ENCODE peak calls at places on chromosomes 5 and 9, in five cellular contexts. M is MCF 10A, O is dorsolateral prefrontal cortex, K is thoracic aorta, I is RWPE2. B is an unnamed sample.

GRCh38 chr5:113293068-113293571 is 141.7 kb downstream of the TSSK1B start:
- DNase-seq in K (no peak), I (no peak), O (no peak), M (no peak), B (no peak)

GRCh38 chr5:132260714-132261615 is 3.5 kb downstream of the PDLIM4 start:
- DNase-seq in M (peak; percentile 97), O (peak; percentile 65), I (peak; percentile 88), K (peak; percentile 72), B (peak; percentile 69)

GRCh38 chr9:132998861-132999635 is 20.6 kb downstream of the GFI1B start:
- DNase-seq in M (no peak), I (no peak), K (no peak), O (no peak), B (no peak)

GRCh38 chr9:88005146-88005750 is 30.9 kb upstream of the CDK20 start:
- DNase-seq in O (no peak), I (no peak), K (no peak), M (no peak), B (no peak)

GRCh38 chr9:89204811-89205210 is 26.2 kb upstream of the SHC3 start:
- DNase-seq in O (no peak), M (no peak), I (no peak), K (no peak), B (no peak)

GRCh38 chr5:56406221-56406620 is 173.1 kb upstream of the ANKRD55 start:
- DNase-seq in M (no peak), K (no peak), I (no peak), O (no peak), B (no peak)

GRCh38 chr9:29637448-29638196 is 2064.3 kb upstream of the C9orf72 start:
- DNase-seq in O (no peak), I (no peak), K (no peak), M (no peak), B (no peak)

GRCh38 chr5:104598285-104598684 is 1035.7 kb upstream of the NUDT12 start:
- DNase-seq in M (no peak), K (no peak), O (no peak), I (no peak), B (no peak)

GRCh38 chr5:165497707-165498106 is 1992.3 kb downstream of the MAT2B start:
- DNase-seq in O (no peak), I (no peak), M (peak; percentile 85), K (no peak), B (no peak)
- TF ChIP-seq CTCF in O (no peak), I (peak; percentile 62), M (peak; percentile 54), K (no peak), B (peak; percentile 12)

DNA sequence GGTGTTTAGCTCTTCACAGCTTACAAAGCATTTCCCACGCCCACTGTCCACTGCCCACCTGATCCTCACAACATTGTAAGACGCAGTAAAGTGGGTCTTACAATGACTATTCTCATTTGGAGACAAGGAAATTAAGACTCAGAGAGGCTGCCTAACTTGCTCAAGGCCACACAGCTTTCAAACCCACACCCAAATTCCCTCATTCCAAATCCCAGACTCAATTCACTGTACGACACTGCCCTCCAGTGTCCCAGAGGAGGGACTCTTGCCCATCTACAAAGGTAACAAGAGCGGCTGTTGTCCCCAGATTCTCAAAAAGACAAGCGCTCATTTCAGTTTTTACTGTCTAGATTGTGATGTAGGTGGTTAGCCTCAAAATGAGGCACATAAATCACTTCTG is 184.6 kb downstream of the ACTL7B start:
- DNase-seq in K (no peak), I (no peak), M (peak; percentile 64), O (no peak), B (no peak)
- TF ChIP-seq CTCF in K (no peak), I (peak; percentile 83), M (peak; percentile 86), O (no peak), B (no peak)

GRCh38 chr5:43042626-43043399 is 2.7 kb upstream of the ANXA2R start:
- DNase-seq in M (peak; percentile 79), I (peak; percentile 80), O (no peak), K (no peak), B (peak; percentile 55)
- TF ChIP-seq CTCF in M (peak; percentile 7), I (peak; percentile 31), O (peak; percentile 21), K (no peak), B (peak; percentile 6)

DNA sequence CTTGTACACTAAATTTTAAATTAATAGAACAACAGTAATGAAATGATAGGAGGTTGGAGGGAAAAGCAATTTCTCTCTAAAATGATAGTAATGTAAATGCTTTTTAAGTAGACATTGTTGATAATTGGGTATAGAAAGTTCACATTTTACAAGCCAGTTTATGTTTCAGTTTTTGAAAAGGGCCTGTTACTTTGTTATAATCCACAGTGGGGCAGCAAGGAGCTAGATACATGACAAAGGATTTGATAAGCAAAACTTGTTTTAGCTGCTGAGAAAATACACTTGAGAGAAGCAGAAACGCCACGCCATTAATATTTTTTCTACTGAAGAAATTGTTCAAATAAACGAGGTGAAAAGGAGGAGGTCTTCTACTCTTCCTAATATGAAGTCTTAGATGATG is 30.2 kb downstream of the SREK1 start:
- DNase-seq in I (no peak), K (no peak), O (no peak), M (peak; percentile 27), B (no peak)
- TF ChIP-seq CTCF in I (peak; percentile 56), K (no peak), O (peak; percentile 57), M (peak; percentile 19), B (no peak)

DNA sequence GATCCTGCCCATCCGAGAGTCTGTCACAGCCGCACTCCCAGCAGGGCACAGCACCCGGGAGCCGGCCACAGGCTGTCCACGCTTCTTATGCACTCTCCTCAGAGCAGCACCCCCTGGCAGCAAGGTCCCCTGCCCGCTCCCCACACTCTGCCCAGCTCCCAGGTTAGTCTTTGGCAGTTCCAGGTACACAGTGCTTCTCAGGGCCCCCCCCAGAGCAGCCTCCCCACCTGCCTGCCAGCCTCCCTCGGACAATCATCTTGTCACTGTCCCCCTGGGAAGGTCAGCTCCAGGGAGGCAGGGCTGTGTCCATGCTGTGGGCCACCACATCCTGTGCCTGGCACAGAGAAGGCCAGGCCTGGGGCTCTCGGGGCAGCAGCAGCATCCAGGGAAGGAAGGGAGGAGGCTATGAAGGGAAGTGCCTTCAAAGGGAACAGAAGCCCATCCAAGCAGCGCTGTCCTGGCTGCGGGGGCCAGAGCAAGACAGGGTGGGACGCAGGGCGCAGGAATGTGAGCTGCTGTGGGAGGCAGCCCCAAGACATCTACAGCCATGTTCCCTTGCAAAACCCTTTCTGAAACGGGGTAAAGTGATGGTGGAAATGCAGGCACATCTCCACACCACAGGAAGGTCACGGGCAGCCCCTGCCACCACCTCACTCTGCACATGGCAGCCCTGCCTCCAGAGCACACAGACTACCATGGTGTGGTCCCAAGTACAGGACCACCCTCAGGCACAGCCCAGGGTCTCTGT is 68.6 kb upstream of the ADAMTS2 start:
- DNase-seq in M (no peak), O (no peak), K (no peak), I (no peak), B (no peak)
- TF ChIP-seq CTCF in M (no peak), O (no peak), K (no peak), I (no peak), B (no peak)

DNA sequence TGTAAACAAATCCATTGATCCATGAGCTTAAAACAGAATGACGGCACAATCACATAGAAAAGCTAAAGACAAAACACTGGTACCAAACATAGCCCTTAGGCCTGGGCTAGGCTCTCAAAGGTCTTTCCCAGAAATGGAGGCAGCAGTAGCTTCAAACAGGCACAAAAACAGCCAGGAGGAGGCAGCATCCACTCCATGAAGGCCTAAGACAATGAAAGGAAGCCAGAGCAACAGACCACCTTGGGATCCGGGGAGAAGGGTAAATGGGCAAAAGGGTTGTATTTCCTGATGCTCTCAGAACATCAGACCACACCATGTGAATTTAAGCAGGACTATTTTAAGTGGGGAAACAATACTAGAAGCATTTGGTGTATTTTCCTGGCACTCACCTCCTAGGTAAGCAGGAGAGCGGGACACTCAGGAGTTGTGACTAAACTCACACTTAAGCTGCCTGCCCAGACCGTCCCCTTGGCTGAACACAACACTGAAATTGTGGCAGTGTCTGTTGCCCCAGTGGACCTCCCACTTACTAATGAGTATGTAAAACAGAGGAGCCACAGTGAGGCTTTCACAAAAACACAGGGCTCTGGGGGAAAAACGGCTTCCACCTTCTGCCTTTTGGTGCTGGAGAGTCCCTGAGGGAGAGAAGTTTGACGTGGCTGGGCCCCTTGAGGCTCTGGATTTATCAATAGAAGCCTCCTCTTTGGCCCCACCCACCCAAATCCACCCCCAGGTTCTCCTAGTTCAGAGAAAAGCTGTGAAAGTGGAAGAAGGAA is 11.9 kb downstream of the GNPDA1 start:
- DNase-seq in O (no peak), I (no peak), K (no peak), M (peak; percentile 43), B (no peak)
- TF ChIP-seq CTCF in O (no peak), I (peak; percentile 26), K (no peak), M (no peak), B (no peak)

GRCh38 chr5:159673538-159673937 is 242.7 kb upstream of the ADRA1B start:
- DNase-seq in K (no peak), I (no peak), M (no peak), O (no peak), B (no peak)
- TF ChIP-seq CTCF in K (no peak), I (no peak), M (no peak), O (no peak), B (no peak)

GRCh38 chr5:180586870-180587269 is 4.4 kb downstream of the SCGB3A1 start:
- DNase-seq in K (no peak), I (no peak), O (no peak), M (no peak), B (no peak)

DNA sequence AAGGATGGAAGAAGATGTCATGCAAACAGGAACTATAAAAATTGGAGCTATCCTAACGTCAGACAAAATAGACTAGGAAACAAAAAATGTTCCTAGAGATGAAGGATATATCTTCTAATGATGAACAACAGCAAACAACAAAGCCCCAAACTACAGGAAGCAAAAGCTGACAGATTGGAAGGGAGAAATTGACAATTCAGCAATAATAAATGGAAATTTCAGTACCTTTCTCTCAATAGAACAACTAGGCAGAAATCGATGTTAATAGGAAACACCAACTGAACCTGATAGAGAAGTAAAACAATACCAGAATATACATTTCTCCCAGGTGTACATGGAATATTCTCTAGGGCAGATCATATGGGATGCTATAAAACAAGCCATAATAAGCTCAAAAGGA is 7.6 kb downstream of the SCGB3A1 start:
- DNase-seq in O (no peak), M (no peak), K (no peak), I (no peak), B (no peak)
- TF ChIP-seq CTCF in O (no peak), M (no peak), K (no peak), I (no peak), B (no peak)

DNA sequence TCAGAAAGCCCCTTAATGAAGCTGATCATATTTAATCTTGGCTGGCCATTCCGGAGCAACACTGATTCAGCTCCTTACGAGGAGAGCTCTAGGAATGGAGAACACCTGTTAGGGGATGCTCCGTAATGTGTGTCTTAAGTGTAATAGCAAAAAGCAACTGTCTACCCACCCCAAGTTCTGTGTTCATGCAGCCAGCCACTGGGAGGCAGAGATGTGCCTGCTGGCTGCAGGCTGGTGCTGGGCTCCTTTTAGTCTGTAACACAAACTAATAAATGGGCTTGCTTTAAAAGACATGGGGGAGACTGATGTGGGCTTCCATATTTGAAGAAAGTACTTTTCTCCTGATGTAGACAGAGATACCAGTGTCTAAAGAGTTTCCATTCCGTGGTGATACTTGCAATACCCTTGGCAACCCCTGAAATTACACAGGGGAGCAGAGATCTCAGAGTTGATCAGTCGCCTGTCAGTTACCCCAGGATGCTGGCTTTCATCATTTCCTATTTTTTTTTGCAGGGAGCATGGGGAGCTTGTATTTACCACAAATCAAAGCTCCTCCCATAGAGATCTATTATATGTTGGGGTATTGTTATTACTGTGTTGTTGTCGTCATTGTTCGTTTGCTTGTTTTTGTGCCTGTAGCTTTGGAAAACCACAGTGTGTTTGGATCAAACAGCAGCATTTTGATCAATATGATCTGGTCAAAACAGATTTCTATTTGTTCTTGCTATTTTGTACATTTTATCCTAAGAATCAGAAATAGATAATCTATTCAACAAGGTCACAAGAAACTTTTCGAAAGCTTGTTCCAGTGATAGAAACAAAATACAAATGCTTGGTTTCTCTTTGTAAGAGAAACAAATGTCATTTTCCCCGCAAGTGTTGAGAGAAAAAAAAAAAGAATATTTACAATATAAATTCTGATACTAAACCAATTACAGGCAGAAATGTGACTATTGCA is 65.8 kb downstream of the MTX3 start:
- DNase-seq in M (peak; percentile 11), O (no peak), I (no peak), K (no peak), B (no peak)
- TF ChIP-seq CTCF in M (no peak), O (no peak), I (peak; percentile 35), K (no peak), B (no peak)